ENCODE peak calls at places on chromosomes 2 and 18, in six cellular contexts. S is IMR-90, B is MCF 10A, N is lung, R is HFFc6, G is fibroblast of lung. M is an unnamed sample.
A peak's percentile ranks its signal among the peaks of the same experiment; 100 is the strongest.

GRCh38 chr2:152222975-152223638 is 47.5 kb upstream of the STAM2 start:
- DNase-seq in S (peak; percentile 88), B (peak; percentile 86), N (peak; percentile 55), R (no peak), G (peak; percentile 96), M (peak; percentile 53)

GRCh38 chr2:162041465-162041864 is 32.5 kb downstream of the DPP4 start:
- DNase-seq in S (no peak), B (no peak), N (no peak), R (no peak), G (no peak), M (no peak)

GRCh38 chr18:56139792-56140254 is 498.6 kb downstream of the TXNL1 start:
- DNase-seq in S (peak; percentile 95), B (no peak), N (no peak), R (peak; percentile 91), G (peak; percentile 38), M (no peak)

GRCh38 chr18:1929720-1930119 is 641.6 kb downstream of the METTL4 start:
- DNase-seq in S (no peak), B (no peak), N (no peak), R (no peak), G (no peak), M (no peak)

GRCh38 chr2:24508878-24509277 is 17.8 kb downstream of the NCOA1 start:
- DNase-seq in S (no peak), B (peak; percentile 34), N (no peak), R (no peak), G (no peak), M (no peak)

GRCh38 chr18:55416791-55417190 is 171.2 kb downstream of the TCF4 start:
- DNase-seq in S (no peak), B (no peak), N (no peak), R (no peak), G (peak; percentile 28), M (no peak)

GRCh38 chr2:145106293-145106692 is 586.4 kb upstream of the ZEB2 start:
- DNase-seq in S (no peak), B (peak; percentile 62), N (no peak), R (no peak), G (no peak), M (no peak)

GRCh38 chr2:43018179-43019024 is 208.0 kb downstream of the ZFP36L2 start:
- DNase-seq in S (peak; percentile 84), B (peak; percentile 93), N (peak; percentile 90), R (peak; percentile 50), G (peak; percentile 94), M (peak; percentile 84)

GRCh38 chr2:241018051-241018891 is 19.9 kb downstream of the SNED1 start:
- DNase-seq in S (peak; percentile 15), B (no peak), N (no peak), R (no peak), G (no peak), M (no peak)

GRCh38 chr2:115549731-115550130 is 1107.3 kb downstream of the DPP10 start:
- DNase-seq in S (no peak), B (peak; percentile 5), N (no peak), R (no peak), G (no peak), M (no peak)

GRCh38 chr18:49884959-49885358 is 71.6 kb upstream of the ACAA2 start:
- DNase-seq in S (no peak), B (peak; percentile 41), N (no peak), R (no peak), G (no peak), M (no peak)

GRCh38 chr18:49884465-49884864 is 71.1 kb upstream of the ACAA2 start:
- DNase-seq in S (no peak), B (no peak), N (no peak), R (no peak), G (no peak), M (no peak)

GRCh38 chr18:49892148-49892924 is 79.0 kb upstream of the ACAA2 start:
- DNase-seq in S (peak; percentile 20), B (no peak), N (no peak), R (no peak), G (no peak), M (no peak)

GRCh38 chr18:49890041-49890440 is 76.7 kb upstream of the ACAA2 start:
- DNase-seq in S (no peak), B (no peak), N (no peak), R (no peak), G (no peak), M (no peak)

DNA sequence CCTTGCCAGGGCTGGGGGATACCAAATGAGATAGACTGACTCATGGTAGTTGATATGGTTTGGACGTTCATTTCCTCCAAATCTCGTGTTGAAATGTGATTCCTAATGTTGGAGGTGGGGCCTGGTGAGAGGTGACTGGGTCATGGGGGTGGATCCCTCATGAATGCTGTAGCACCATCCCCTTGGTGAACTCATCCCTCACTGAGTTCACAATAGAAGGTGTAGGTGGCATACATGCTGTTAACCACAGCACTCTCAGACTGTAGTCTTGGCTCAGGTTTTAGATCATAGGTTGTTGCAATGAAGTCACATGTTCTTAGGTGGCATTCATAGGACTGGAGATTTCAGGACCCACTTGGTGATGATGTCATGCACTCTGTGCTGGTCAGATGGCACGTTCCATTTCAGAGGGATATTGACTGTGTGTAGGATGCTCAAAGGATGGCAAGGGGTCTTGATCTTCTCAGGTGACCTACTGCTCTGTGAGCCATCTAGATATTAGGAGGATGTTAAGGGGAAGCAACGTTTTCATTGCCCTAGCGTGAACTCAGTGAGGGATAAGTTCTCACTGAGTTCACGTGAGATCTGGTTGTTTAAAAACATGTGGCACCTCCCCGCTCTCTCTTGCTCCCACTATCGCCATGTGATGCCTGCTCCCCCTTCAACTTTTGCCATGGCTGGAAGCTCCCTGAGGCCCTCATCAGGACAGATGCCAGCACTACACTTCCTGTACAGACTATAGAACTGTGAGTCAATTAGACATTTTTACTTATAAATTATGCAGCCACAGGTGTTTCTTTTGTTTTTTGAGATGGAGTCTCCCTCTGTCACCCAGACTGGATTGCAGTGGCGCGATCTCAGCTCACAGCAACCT is 73.8 kb upstream of the ACAA2 start:
- DNase-seq in S (no peak), B (no peak), N (no peak), R (no peak), G (no peak), M (no peak)
- TF ChIP-seq CTCF in S (no peak), B (no peak), N (no peak), R (no peak), G (no peak), M (no peak)

DNA sequence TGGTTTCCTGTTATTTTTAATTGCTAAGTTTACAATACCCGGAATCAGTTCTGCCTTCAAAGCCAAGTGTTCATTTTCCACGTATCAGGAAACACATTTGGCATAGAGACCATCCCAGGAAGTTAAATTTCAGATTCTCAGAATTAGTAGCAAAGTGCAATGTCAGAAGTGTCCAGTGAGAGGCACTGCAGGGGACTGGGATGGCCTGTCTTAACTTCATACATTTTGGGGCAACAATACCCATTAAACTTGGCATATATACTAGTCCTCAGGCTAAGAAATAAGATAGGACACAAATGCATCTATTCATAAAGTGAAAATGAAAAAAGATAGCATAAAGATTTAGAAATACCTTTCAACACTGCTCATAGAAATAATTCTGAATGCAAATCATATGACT is 1.5 kb upstream of the IL1RL2 start:
- DNase-seq in S (no peak), B (peak; percentile 31), N (no peak), R (peak; percentile 4), G (peak; percentile 54), M (no peak)
- TF ChIP-seq CTCF in S (peak; percentile 50), B (peak; percentile 36), N (peak; percentile 20), R (peak; percentile 80), G (peak; percentile 80), M (peak; percentile 53)

GRCh38 chr2:211347328-211347727 is 790.9 kb downstream of the CPS1 start:
- DNase-seq in S (no peak), B (no peak), N (no peak), R (no peak), G (no peak), M (no peak)
- TF ChIP-seq CTCF in S (no peak), B (no peak), N (no peak), R (no peak), G (no peak), M (no peak)

DNA sequence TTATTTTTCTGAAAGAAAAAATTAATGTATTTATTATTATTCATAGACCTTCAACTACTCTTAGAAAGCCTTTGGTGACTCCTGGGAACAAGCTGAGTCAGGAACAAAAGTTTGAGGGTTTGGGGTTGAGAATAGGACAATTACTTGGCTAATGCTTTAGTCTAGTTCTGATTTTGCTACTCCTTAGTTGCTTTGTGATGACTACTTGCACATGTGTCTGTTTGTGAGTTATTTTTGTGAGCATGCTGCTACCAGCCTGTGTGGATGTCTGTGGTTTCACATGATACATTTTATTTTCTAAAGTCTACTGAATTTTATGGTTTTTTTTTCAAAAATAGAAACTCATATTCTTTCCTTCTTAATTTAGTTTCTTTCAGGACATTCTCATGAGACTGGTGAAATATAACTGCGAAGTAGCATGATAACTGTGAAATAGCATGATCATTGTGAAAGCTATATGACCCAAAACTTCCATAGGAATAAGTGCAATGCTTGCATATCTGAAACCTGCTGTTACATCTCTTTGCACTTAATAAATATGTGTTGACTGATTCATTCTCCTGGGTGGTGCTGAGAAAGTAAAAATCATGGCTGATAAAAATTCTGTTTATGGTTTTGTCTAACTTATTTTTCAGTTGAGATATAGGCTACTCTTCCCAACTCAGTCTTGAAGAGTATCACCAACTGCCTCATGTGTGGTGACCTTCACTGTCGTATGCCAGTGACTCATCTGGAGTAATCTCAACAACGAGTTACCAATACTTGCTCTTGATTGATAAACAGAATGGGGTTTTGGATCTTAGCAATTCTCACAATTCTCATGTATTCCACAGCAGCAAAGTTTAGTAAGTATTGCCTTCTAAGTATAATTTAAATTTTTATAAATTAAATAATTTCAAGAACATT is 17.9 kb upstream of the IL18R1 start:
- DNase-seq in S (no peak), B (no peak), N (no peak), R (no peak), G (peak; percentile 38), M (no peak)
- TF ChIP-seq CTCF in S (no peak), B (no peak), N (no peak), R (no peak), G (no peak), M (no peak)

GRCh38 chr2:15058628-15059157 is 426.2 kb downstream of the LRATD1 start:
- DNase-seq in S (no peak), B (no peak), N (no peak), R (no peak), G (no peak), M (no peak)

GRCh38 chr2:15053542-15053941 is 421.0 kb downstream of the LRATD1 start:
- DNase-seq in S (no peak), B (no peak), N (no peak), R (no peak), G (no peak), M (no peak)

GRCh38 chr2:15059870-15060617 is 427.5 kb downstream of the LRATD1 start:
- DNase-seq in S (no peak), B (peak; percentile 46), N (no peak), R (no peak), G (no peak), M (no peak)

GRCh38 chr2:15061268-15061667 is 428.8 kb downstream of the LRATD1 start:
- DNase-seq in S (no peak), B (no peak), N (no peak), R (no peak), G (no peak), M (no peak)

GRCh38 chr2:15058015-15058414 is 425.5 kb downstream of the LRATD1 start:
- DNase-seq in S (no peak), B (peak; percentile 53), N (no peak), R (no peak), G (peak; percentile 16), M (no peak)
- TF ChIP-seq CTCF in S (peak; percentile 29), B (peak; percentile 43), N (no peak), R (peak; percentile 63), G (peak; percentile 51), M (peak; percentile 4)